ENCODE peak calls at places on chromosomes 4 and X, in eight cellular contexts. Z, X, N, O, M, D, Y and P are unnamed samples.

GRCh38 chrX:97846718-97847237 is 963.1 kb downstream of the RPA4 start:
- DNase-seq in D (no peak), Z (no peak), Y (no peak), O (no peak), X (no peak), N (no peak), M (no peak), P (no peak)

GRCh38 chrX:14501312-14501711 is 28.0 kb upstream of the GLRA2 start:
- DNase-seq in X (no peak), Z (no peak), N (no peak), M (no peak), D (no peak), Y (no peak), O (no peak), P (no peak)

GRCh38 chrX:134727363-134727762 is 69.1 kb upstream of the PLAC1 start:
- DNase-seq in O (no peak), M (no peak), Y (no peak), Z (no peak), D (no peak), X (peak; percentile 30), N (no peak), P (no peak)

GRCh38 chr4:73914071-73914470 is 44.9 kb downstream of the CXCL1 start:
- DNase-seq in Z (no peak), N (no peak), D (no peak), O (no peak), Y (no peak), X (no peak), M (no peak), P (no peak)

GRCh38 chr4:123546123-123546654 is 149.6 kb downstream of the SPRY1 start:
- DNase-seq in X (peak; percentile 68), O (no peak), M (peak; percentile 27), Z (no peak), D (no peak), N (no peak), Y (no peak), P (no peak)

GRCh38 chr4:158630893-158631292 is 40.8 kb downstream of the C4orf46 start:
- DNase-seq in N (no peak), Z (no peak), D (no peak), Y (no peak), O (no peak), M (peak; percentile 8), X (no peak), P (no peak)

GRCh38 chrX:46628406-46629371 is 55.1 kb downstream of the CHST7 start:
- DNase-seq in Z (peak; percentile 82), Y (no peak), O (no peak), X (no peak), M (peak; percentile 16), D (peak; percentile 91), N (no peak), P (no peak)

GRCh38 chr4:154119317-154119716 is 330.4 kb upstream of the SFRP2 start:
- DNase-seq in M (no peak), Z (no peak), O (no peak), D (no peak), N (no peak), X (no peak), Y (no peak), P (no peak)

GRCh38 chr4:22514431-22514830 is 1.4 kb downstream of the ADGRA3 start:
- DNase-seq in Y (no peak), M (no peak), D (no peak), O (no peak), N (no peak), Z (no peak), X (no peak), P (no peak)

GRCh38 chr4:150402968-150403367 is 179.0 kb upstream of the MAB21L2 start:
- DNase-seq in D (no peak), M (peak; percentile 64), N (no peak), Z (no peak), Y (no peak), X (no peak), O (no peak), P (no peak)

GRCh38 chrX:8867454-8867853 is 66.3 kb upstream of the FAM9A start:
- DNase-seq in D (no peak), O (no peak), Y (no peak), X (no peak), N (no peak), Z (no peak), M (no peak), P (no peak)

GRCh38 chr4:37754410-37755185 is 68.4 kb upstream of the RELL1 start:
- DNase-seq in M (no peak), Z (no peak), Y (no peak), N (no peak), X (no peak), D (no peak), O (no peak), P (no peak)

DNA sequence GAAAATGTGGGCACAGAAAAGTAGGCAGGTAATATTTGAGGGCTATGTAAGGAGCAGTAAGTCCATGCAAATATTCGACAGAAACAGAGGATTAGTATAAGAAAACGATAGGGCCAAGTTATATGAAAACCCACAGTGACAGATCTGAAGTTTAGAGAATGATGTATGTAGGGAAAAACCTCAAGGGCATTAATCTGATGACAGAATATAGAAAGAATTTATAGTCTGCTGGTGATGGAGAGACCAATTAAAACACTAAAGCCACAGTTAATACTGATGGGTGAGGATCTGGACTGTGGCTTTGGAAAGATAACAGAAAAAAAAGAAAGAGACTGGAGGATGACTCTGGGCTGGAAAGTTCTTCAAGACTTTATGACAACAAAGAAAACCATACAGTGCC is 169.7 kb downstream of the PALLD start:
- DNase-seq in D (no peak), Z (no peak), X (no peak), N (no peak), M (no peak), O (no peak), Y (no peak), P (no peak)
- TF ChIP-seq POLR2AphosphoS5 in D (no peak), Z (no peak), X (no peak), N (no peak), M (no peak), O (no peak), Y (no peak), P (no peak)

GRCh38 chrX:40170830-40171512 is 73.2 kb upstream of the BCOR start:
- DNase-seq in M (no peak), Z (no peak), D (no peak), N (no peak), X (no peak), Y (no peak), O (no peak), P (no peak)

GRCh38 chrX:40168183-40169015 is 70.6 kb upstream of the BCOR start:
- DNase-seq in Z (no peak), X (no peak), M (no peak), N (no peak), D (no peak), Y (no peak), O (no peak), P (no peak)

GRCh38 chrX:40171513-40172168 is 73.9 kb upstream of the BCOR start:
- DNase-seq in N (no peak), O (peak; percentile 21), D (no peak), M (no peak), Z (no peak), X (no peak), Y (no peak), P (no peak)

GRCh38 chrX:40167240-40168182 is 69.8 kb upstream of the BCOR start:
- DNase-seq in X (no peak), O (peak; percentile 16), Z (no peak), D (no peak), M (peak; percentile 44), Y (no peak), N (no peak), P (no peak)

DNA sequence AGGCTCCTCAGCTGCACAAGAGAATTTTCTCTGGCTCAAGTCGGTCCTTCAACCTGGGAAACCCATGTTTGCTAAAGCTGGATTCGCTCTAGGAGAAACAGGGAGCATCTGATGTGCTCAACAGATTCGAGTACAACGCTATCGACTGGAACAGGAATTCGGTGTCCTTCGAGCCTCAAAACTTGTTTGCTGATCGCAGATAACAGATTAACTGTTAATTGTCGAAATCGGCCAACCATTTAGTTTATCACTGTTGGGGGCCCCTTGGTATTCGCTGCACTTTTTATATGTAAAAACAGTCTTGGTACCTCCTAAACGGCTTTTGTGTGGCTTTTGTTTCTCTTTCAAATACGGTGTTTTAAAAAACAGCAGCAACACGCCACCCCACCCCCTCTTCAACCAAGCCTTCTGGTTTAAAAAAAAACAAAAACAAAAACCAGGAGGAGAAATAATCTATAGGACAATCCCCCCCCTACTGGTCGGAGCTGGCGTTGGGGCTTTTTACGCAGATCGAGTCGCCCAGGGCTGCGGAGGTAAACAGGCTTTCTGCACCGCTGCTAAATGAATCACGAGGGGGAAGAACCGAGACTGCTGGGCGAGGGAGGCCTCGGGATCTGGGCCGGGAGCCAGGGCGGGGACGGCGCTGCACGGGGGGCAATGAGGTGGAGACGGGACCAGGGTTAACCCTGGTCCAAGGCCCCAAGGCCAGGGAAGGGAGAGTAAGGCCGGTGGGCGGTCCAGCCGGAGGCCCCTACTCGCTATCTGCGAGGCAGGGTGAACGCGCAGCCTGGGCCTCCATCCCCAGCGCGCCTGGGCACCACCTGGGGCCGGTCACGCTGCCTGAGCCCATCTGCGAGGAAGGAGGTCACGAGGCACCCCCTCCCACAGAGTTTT is 71.7 kb upstream of the BCOR start:
- DNase-seq in Z (no peak), N (peak; percentile 78), X (peak; percentile 70), D (no peak), M (peak; percentile 80), Y (no peak), O (peak; percentile 58), P (no peak)
- H3K27ac ChIP-seq in Z (no peak overlapping the region), N (peak overlapping the region; percentile 98), X (peak overlapping the region; percentile 67), D (peak overlapping the region; percentile 58), M (peak overlapping the region; percentile 99), Y (peak overlapping the region; percentile 62), O (peak overlapping the region; percentile 74), P (peak overlapping the region; percentile 10)

DNA sequence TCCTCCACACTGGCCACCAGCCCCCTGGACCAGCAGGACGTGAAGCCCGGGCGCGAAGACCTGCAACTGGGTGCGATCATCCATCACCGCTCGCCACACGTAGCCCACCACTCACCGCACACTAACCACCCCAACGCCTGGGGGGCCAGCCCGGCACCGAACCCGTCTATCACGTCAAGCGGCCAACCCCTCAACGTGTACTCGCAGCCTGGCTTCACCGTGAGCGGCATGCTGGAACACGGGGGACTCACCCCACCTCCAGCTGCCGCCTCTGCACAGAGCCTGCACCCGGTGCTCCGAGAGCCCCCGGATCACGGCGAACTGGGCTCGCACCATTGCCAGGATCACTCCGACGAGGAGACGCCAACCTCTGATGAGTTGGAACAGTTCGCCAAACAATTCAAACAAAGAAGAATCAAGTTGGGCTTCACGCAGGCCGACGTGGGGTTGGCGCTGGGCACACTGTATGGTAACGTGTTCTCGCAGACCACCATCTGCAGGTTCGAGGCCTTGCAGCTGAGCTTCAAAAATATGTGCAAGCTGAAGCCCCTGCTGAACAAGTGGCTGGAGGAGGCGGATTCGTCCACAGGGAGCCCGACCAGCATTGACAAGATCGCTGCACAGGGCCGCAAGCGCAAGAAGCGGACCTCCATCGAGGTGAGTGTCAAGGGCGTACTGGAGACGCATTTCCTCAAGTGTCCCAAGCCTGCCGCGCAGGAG is 596 bp downstream of the POU3F4 start:
- DNase-seq in Y (no peak), X (no peak), N (no peak), D (no peak), Z (no peak), O (no peak), M (no peak), P (no peak)
- H3K4me3 ChIP-seq in Y (no peak overlapping the region), X (no peak overlapping the region), N (no peak overlapping the region), D (no peak overlapping the region), Z (peak overlapping the region; percentile 28), O (no peak overlapping the region), M (no peak overlapping the region), P (peak overlapping the region; percentile 45)

DNA sequence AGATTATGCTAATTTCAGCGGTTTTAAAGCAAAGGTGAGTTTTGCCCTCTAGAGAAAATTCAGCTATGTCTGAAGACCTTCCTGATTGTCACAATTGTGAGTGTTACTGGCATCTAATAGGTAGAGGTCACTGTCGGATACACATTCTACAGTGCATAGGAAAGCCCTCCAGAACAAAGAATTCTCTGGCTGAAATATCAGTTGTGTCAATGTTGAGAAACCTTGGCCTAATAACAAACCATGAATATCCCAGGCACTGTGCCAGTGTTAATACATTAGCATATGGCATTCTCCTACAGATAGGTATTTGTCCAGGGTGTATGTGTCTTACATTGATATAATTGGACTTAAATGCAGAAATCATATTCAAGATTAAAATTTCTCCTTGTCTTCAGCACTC is 294.3 kb downstream of the FSTL5 start:
- DNase-seq in X (no peak), M (no peak), O (no peak), D (no peak), N (no peak), Y (no peak), Z (no peak), P (no peak)
- TF ChIP-seq POLR2AphosphoS5 in X (no peak), M (no peak), O (no peak), D (no peak), N (no peak), Y (no peak), Z (no peak), P (no peak)